ENCODE peak calls at places on chromosomes 6 and 20, in ten cellular contexts. W, U, Y, E, N, Q, L, C, O and A are unnamed samples.

GRCh38 chr6:39791311-39791710 is 865 bp upstream of the DAAM2 start:
- DNase-seq in E (no peak), O (peak), C (no peak), U (no peak), L (no peak), Q (no peak), Y (no peak), W (no peak), N (no peak), A (no peak)

GRCh38 chr6:75118925-75119515 is 86.8 kb downstream of the COL12A1 start:
- DNase-seq in O (no peak), Y (no peak), L (no peak), U (no peak), C (no peak), E (no peak), Q (no peak), N (no peak), W (no peak), A (no peak)

GRCh38 chr6:106537662-106538061 is 91.6 kb downstream of the RTN4IP1 start:
- DNase-seq in W (no peak), L (no peak), Y (no peak), O (no peak), C (no peak), Q (no peak), E (no peak), U (no peak), N (no peak), A (no peak)

GRCh38 chr20:42986143-42986773 is 203.4 kb downstream of the PTPRT start:
- DNase-seq in O (no peak), L (no peak), U (no peak), W (no peak), Y (no peak), Q (no peak), N (no peak), C (no peak), E (no peak), A (no peak)

GRCh38 chr6:153140299-153140698 is 9.2 kb upstream of the RGS17 start:
- DNase-seq in N (no peak), L (no peak), W (no peak), Q (no peak), O (no peak), Y (no peak), U (no peak), C (no peak), E (no peak), A (no peak)

GRCh38 chr20:6956574-6956973 is 189.1 kb downstream of the BMP2 start:
- DNase-seq in Q (no peak), N (no peak), O (no peak), C (no peak), U (peak), W (no peak), E (no peak), Y (no peak), L (no peak), A (no peak)

GRCh38 chr6:112749673-112750072 is 402.5 kb downstream of the RFPL4B start:
- DNase-seq in W (no peak), N (no peak), O (no peak), Q (no peak), C (no peak), Y (no peak), L (no peak), E (no peak), U (no peak), A (no peak)

GRCh38 chr20:38190166-38190565 is 25.1 kb upstream of the TGM2 start:
- DNase-seq in Y (no peak), L (no peak), W (peak), O (no peak), C (no peak), U (no peak), N (no peak), E (peak), Q (no peak), A (no peak)

GRCh38 chr20:50724851-50725721 is 6.3 kb upstream of the PARD6B start:
- DNase-seq in Q (peak), W (peak), E (peak), U (peak), C (no peak), O (peak), Y (peak), L (peak), N (no peak), A (no peak)

GRCh38 chr6:190596-191395 is 101.5 kb upstream of the DUSP22 start:
- DNase-seq in O (no peak), E (no peak), Q (no peak), C (no peak), N (no peak), W (no peak), Y (no peak), L (no peak), U (no peak), A (no peak)
- TF ChIP-seq CTCF in O (no peak), E (no peak), Q (no peak), C (peak), N (no peak), W (no peak), Y (no peak), L (peak), U (no peak), A (no peak)

GRCh38 chr20:36230019-36230418 is 6.3 kb upstream of the AAR2 start:
- DNase-seq in L (no peak), O (no peak), Y (no peak), C (no peak), E (no peak), N (no peak), U (no peak), W (no peak), Q (no peak), A (no peak)
- TF ChIP-seq CTCF in L (no peak), O (no peak), Y (no peak), C (no peak), E (no peak), N (no peak), U (no peak), W (no peak), Q (no peak), A (no peak)

DNA sequence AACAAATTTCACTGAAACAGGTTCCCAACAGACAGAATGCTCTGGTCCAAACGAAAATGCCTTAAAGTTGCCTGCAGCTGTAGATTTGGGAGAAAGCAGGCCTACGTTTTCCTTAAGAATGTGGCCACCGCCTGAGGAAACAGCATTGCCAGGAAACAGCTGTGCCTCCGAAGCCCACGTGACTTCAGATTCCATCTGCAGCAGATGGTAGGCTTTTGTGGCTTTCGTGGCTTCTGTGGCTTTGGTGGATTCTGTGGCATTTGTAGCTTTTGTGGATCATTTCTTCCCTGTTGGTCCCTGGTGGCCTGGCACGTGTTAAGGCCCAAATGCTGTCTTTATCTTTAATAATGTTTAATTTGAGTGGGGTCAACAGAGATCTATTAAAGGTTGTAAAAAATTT is 222.9 kb downstream of the TTLL2 start:
- DNase-seq in O (no peak), Y (no peak), Q (no peak), W (no peak), C (no peak), N (no peak), E (no peak), U (peak), L (no peak), A (no peak)
- TF ChIP-seq CTCF in O (no peak), Y (no peak), Q (no peak), W (no peak), C (no peak), N (no peak), E (no peak), U (no peak), L (no peak), A (no peak)

GRCh38 chr6:137341721-137342195 is 122.6 kb upstream of the IFNGR1 start:
- DNase-seq in Y (no peak), O (peak), W (no peak), L (no peak), E (no peak), Q (peak), N (peak), U (no peak), C (peak), A (peak)
- TF ChIP-seq CTCF in Y (peak), O (no peak), W (no peak), L (no peak), E (no peak), Q (peak), N (peak), U (peak), C (peak), A (no peak)

GRCh38 chr6:63272397-63272796 is 47.4 kb downstream of the LGSN start:
- DNase-seq in N (no peak), U (no peak), E (no peak), O (peak), Q (no peak), W (no peak), C (no peak), L (no peak), Y (peak), A (no peak)
- TF ChIP-seq CTCF in N (no peak), U (peak), E (no peak), O (no peak), Q (peak), W (no peak), C (no peak), L (peak), Y (peak), A (peak)